ENCODE peak calls at places on chromosome 20, in seven cellular contexts. M is HepG2, X is HCT116, O is SK-N-SH, V is H1, G is GM12878, K is K562. T is an unnamed sample.

GRCh38 chr20:4925842-4926530 is 75.3 kb downstream of the SLC23A2 start:
- DNase-seq in M (no peak), X (no peak), O (no peak), V (no peak), G (no peak), K (no peak), T (no peak)

GRCh38 chr20:56163806-56164205 is 84.7 kb upstream of the MC3R start:
- DNase-seq in M (no peak), X (no peak), O (no peak), V (no peak), G (no peak), K (peak), T (no peak)

GRCh38 chr20:10466855-10467254 is 31.8 kb downstream of the SLX4IP start:
- DNase-seq in M (no peak), X (no peak), O (no peak), V (no peak), G (no peak), K (no peak), T (no peak)

GRCh38 chr20:45138451-45139300 is 14.4 kb upstream of the WFDC12 start:
- DNase-seq in M (peak), X (peak), O (peak), V (peak), G (no peak), K (peak), T (no peak)

GRCh38 chr20:38755324-38755910 is 7.2 kb downstream of the ACTR5 start:
- DNase-seq in M (no peak), X (no peak), O (no peak), V (no peak), G (no peak), K (no peak), T (no peak)

GRCh38 chr20:45311589-45312211 is 3.6 kb upstream of the MATN4 start:
- DNase-seq in M (peak), X (peak), O (peak), V (peak), G (no peak), K (peak), T (peak)

GRCh38 chr20:32763202-32763999 is 1.2 kb downstream of the DNMT3B start:
- DNase-seq in M (no peak), X (no peak), O (peak), V (no peak), G (no peak), K (peak), T (peak)

GRCh38 chr20:11919046-11919445 is 1.4 kb downstream of the BTBD3 start:
- DNase-seq in M (no peak), X (no peak), O (no peak), V (no peak), G (no peak), K (no peak), T (no peak)

GRCh38 chr20:31861346-31862156 is 8.8 kb downstream of the DUSP15 start:
- DNase-seq in M (peak), X (peak), O (peak), V (peak), G (no peak), K (peak), T (peak)

GRCh38 chr20:32626859-32627636 is 41.9 kb upstream of the NOL4L start:
- DNase-seq in M (no peak), X (no peak), O (peak), V (no peak), G (no peak), K (no peak), T (no peak)

GRCh38 chr20:61959301-61959700 is 106.4 kb downstream of the TAF4 start:
- DNase-seq in M (no peak), X (peak), O (no peak), V (peak), G (no peak), K (peak), T (no peak)

GRCh38 chr20:46060975-46061374 is 28.8 kb downstream of the NCOA5 start:
- DNase-seq in M (no peak), X (no peak), O (no peak), V (peak), G (no peak), K (no peak), T (no peak)

GRCh38 chr20:59725476-59726119 is 121.3 kb downstream of the PHACTR3 start:
- DNase-seq in M (no peak), X (no peak), O (no peak), V (no peak), G (no peak), K (no peak), T (no peak)

GRCh38 chr20:58719258-58719657 is 26.7 kb downstream of the NPEPL1 start:
- DNase-seq in M (no peak), X (no peak), O (no peak), V (peak), G (no peak), K (no peak), T (no peak)

GRCh38 chr20:13874269-13875158 is 89.7 kb downstream of the NDUFAF5 start:
- DNase-seq in M (no peak), X (no peak), O (no peak), V (no peak), G (no peak), K (no peak), T (no peak)

GRCh38 chr20:5484346-5484745 is 167.6 kb upstream of the PROKR2 start:
- DNase-seq in M (no peak), X (no peak), O (no peak), V (no peak), G (no peak), K (no peak), T (no peak)

GRCh38 chr20:50373674-50374286 is 136.4 kb upstream of the PTPN1 start:
- DNase-seq in M (no peak), X (no peak), O (no peak), V (no peak), G (no peak), K (peak), T (no peak)

GRCh38 chr20:3873507-3873906 is 15.7 kb upstream of the PANK2 start:
- DNase-seq in M (no peak), X (no peak), O (no peak), V (no peak), G (no peak), K (no peak), T (no peak)

GRCh38 chr20:44911264-44911921 is 1.5 kb downstream of the PABPC1L start:
- DNase-seq in M (peak), X (peak), O (peak), V (peak), G (no peak), K (peak), T (peak)

GRCh38 chr20:10786678-10787077 is 112.9 kb upstream of the JAG1 start:
- DNase-seq in M (no peak), X (no peak), O (no peak), V (no peak), G (no peak), K (no peak), T (no peak)

DNA sequence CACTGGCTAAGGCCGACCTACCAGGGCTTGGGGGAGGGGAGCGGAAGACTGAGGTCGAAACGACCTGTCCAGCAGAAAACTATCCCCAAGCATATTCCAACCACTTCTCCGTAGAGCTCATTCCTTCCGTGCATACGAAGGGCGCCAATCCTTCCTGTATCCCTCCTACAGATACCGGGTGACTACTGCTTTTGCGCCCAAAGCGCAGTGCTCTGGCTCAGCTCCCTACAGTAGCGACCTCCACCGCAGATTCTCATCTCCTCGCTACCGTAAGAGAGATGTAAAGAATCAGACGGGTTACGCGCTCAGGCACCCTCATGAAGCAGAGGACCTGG is 666 bp upstream of the NNAT start:
- DNase-seq in M (no peak), X (no peak), O (no peak), V (peak), G (no peak), K (no peak), T (no peak)
- TF ChIP-seq JUND in M (no peak), X (no peak), O (no peak), V (no peak), G (no peak), K (no peak), T (no peak)

GRCh38 chr20:48686238-48687096 is 141.3 kb downstream of the PREX1 start:
- DNase-seq in M (no peak), X (no peak), O (peak), V (no peak), G (no peak), K (no peak), T (no peak)
- TF ChIP-seq JUND in M (no peak), X (no peak), O (no peak), V (no peak), G (no peak), K (no peak), T (no peak)

GRCh38 chr20:47659904-47660601 is 125.2 kb downstream of the SULF2 start:
- DNase-seq in M (peak), X (no peak), O (no peak), V (no peak), G (no peak), K (peak), T (no peak)
- TF ChIP-seq JUND in M (no peak), X (no peak), O (no peak), V (no peak), G (no peak), K (no peak), T (no peak)

GRCh38 chr20:22814475-22815205 is 220.5 kb upstream of the SSTR4 start:
- DNase-seq in M (no peak), X (no peak), O (no peak), V (no peak), G (no peak), K (no peak), T (no peak)
- TF ChIP-seq JUND in M (no peak), X (no peak), O (no peak), V (no peak), G (no peak), K (no peak), T (no peak)

GRCh38 chr20:63568986-63569949 is 4.8 kb downstream of the HELZ2 start:
- DNase-seq in M (no peak), X (no peak), O (no peak), V (no peak), G (no peak), K (no peak), T (no peak)
- TF ChIP-seq JUND in M (no peak), X (no peak), O (no peak), V (no peak), G (no peak), K (no peak), T (no peak)

GRCh38 chr20:64264091-64264490 is 8.5 kb downstream of the PCMTD2 start:
- DNase-seq in M (no peak), X (no peak), O (no peak), V (no peak), G (no peak), K (no peak), T (no peak)
- TF ChIP-seq JUND in M (no peak), X (no peak), O (no peak), V (no peak), G (no peak), K (no peak), T (no peak)

GRCh38 chr20:47529840-47530239 is 28.2 kb downstream of the NCOA3 start:
- DNase-seq in M (no peak), X (no peak), O (no peak), V (no peak), G (no peak), K (no peak), T (no peak)
- TF ChIP-seq JUND in M (no peak), X (no peak), O (no peak), V (no peak), G (no peak), K (no peak), T (no peak)